ENCODE peak calls at places on chromosome 21, in six cellular contexts. A is H9; B is cardiac muscle cell; U is WERI-Rb-1; X is CD8-positive, alpha-beta T cell; T is GM23248. Q is an unnamed sample.
A peak's percentile ranks its signal among the peaks of the same experiment; 100 is the strongest.

GRCh38 chr21:28253378-28253777 is 739.3 kb downstream of the LTN1 start:
- DNase-seq in U (no peak), A (no peak), X (no peak), B (peak; percentile 58), T (peak; percentile 83), Q (no peak)

GRCh38 chr21:34807881-34808568 is 139.2 kb downstream of the CLIC6 start:
- DNase-seq in T (peak; percentile 97), X (peak; percentile 26), B (peak; percentile 95), U (no peak), A (no peak), Q (peak; percentile 39)

GRCh38 chr21:41762236-41762635 is 4.6 kb downstream of the RIPK4 start:
- DNase-seq in B (no peak), A (peak; percentile 90), U (no peak), T (no peak), X (no peak), Q (no peak)

GRCh38 chr21:33451634-33452071 is 28.1 kb downstream of the TMEM50B start:
- DNase-seq in X (no peak), U (no peak), T (peak; percentile 38), B (no peak), A (no peak), Q (no peak)

GRCh38 chr21:42534901-42535378 is 21.3 kb downstream of the SLC37A1 start:
- DNase-seq in X (no peak), T (no peak), A (no peak), B (no peak), U (no peak), Q (no peak)

GRCh38 chr21:34276711-34277425 is 86.9 kb upstream of the KCNE2 start:
- DNase-seq in U (no peak), B (no peak), A (no peak), T (peak; percentile 32), X (no peak), Q (no peak)

GRCh38 chr21:31727181-31727580 is 4.7 kb downstream of the SCAF4 start:
- DNase-seq in X (no peak), U (no peak), T (no peak), A (no peak), B (no peak), Q (no peak)

GRCh38 chr21:26809745-26810144 is 35.5 kb downstream of the ADAMTS1 start:
- DNase-seq in B (no peak), U (no peak), X (no peak), T (no peak), A (no peak), Q (no peak)

GRCh38 chr21:14403681-14404318 is 20.9 kb upstream of the HSPA13 start:
- DNase-seq in X (no peak), T (peak; percentile 49), U (no peak), B (peak; percentile 60), A (no peak), Q (no peak)

GRCh38 chr21:33433425-33434114 is 30.4 kb downstream of the IFNGR2 start:
- DNase-seq in A (no peak), X (no peak), T (no peak), B (no peak), U (no peak), Q (no peak)

GRCh38 chr21:34639250-34639649 is 24.3 kb upstream of the RCAN1 start:
- DNase-seq in X (no peak), U (no peak), B (no peak), A (no peak), T (no peak), Q (no peak)

GRCh38 chr21:36555199-36555598 is 75.3 kb upstream of the CLDN14 start:
- DNase-seq in T (no peak), X (no peak), U (no peak), B (no peak), A (no peak), Q (no peak)

GRCh38 chr21:36388076-36388475 is 2.9 kb downstream of the CHAF1B start:
- DNase-seq in A (no peak), U (no peak), B (no peak), X (no peak), T (no peak), Q (no peak)

GRCh38 chr21:16185766-16186165 is 456.0 kb downstream of the USP25 start:
- DNase-seq in B (no peak), X (no peak), A (no peak), U (no peak), T (no peak), Q (no peak)
- H3K27ac ChIP-seq in B (peak overlapping the region; percentile 94), X (no peak overlapping the region), A (no peak overlapping the region), U (no peak overlapping the region), T (no peak overlapping the region), Q (no peak overlapping the region)

GRCh38 chr21:45365608-45366241 is 39.2 kb upstream of the COL18A1 start:
- DNase-seq in T (peak; percentile 38), A (peak; percentile 66), B (peak; percentile 87), X (no peak), U (no peak), Q (no peak)
- H3K27ac ChIP-seq in T (peak overlapping the region; percentile 95), A (no peak overlapping the region), B (no peak overlapping the region), X (no peak overlapping the region), U (no peak overlapping the region), Q (no peak overlapping the region)

GRCh38 chr21:46386726-46387073 is 62.7 kb downstream of the PCNT start:
- DNase-seq in A (no peak), T (no peak), B (no peak), X (no peak), U (no peak), Q (no peak)
- H3K27ac ChIP-seq in A (no peak overlapping the region), T (no peak overlapping the region), B (no peak overlapping the region), X (no peak overlapping the region), U (peak overlapping the region; percentile 61), Q (no peak overlapping the region)

GRCh38 chr21:38925923-38926322 is 120.2 kb downstream of the ETS2 start:
- DNase-seq in U (no peak), T (peak; percentile 95), A (no peak), B (peak; percentile 95), X (no peak), Q (no peak)
- H3K27ac ChIP-seq in U (no peak overlapping the region), T (peak overlapping the region; percentile 53), A (no peak overlapping the region), B (peak overlapping the region; percentile 66), X (no peak overlapping the region), Q (no peak overlapping the region)

DNA sequence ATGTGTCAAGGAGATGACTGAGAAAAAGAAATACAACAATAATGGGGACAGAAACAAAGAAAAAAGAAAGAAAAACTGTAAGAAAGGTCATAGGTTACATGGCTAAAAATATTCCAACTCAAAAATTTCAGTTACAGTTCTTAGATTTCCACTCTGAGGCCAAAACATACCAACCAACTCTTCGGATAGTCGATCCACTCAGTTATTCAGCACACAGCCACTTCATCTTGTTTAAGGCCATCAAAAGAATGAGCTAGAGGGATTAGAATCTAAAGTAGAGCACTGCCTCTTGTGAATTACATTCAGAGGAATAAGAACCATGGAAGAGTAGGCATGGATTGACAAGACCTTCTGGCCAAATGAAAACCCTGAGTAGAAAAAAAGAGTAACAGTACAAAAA is 277.0 kb downstream of the MRPL39 start:
- DNase-seq in X (no peak), A (no peak), T (peak; percentile 41), U (no peak), B (no peak), Q (no peak)
- H3K27ac ChIP-seq in X (no peak overlapping the region), A (no peak overlapping the region), T (peak overlapping the region; percentile 83), U (no peak overlapping the region), B (no peak overlapping the region), Q (no peak overlapping the region)